ENCODE peak calls at places on chromosomes 5 and 9, in six cellular contexts. Z is A549, X is K562, R is endothelial cell of umbilical vein, V is GM12878, O is HepG2. I is an unnamed sample.

GRCh38 chr9:121838757-121839669 is 187.6 kb downstream of the DAB2IP start:
- DNase-seq in V (no peak), Z (no peak), R (no peak), X (no peak), O (no peak), I (no peak)

GRCh38 chr5:665956-666711 is 27.0 kb downstream of the TPPP start:
- DNase-seq in V (no peak), R (no peak), X (no peak), O (no peak), Z (no peak), I (no peak)

GRCh38 chr5:113764382-113764781 is 250.9 kb downstream of the YTHDC2 start:
- DNase-seq in Z (no peak), V (no peak), X (no peak), O (no peak), R (no peak), I (no peak)

GRCh38 chr9:129313331-129313955 is 135.4 kb upstream of the IER5L start:
- DNase-seq in V (no peak), Z (no peak), R (no peak), X (no peak), O (no peak), I (no peak)

GRCh38 chr5:36703245-36703860 is 96.9 kb downstream of the SLC1A3 start:
- DNase-seq in Z (no peak), X (no peak), V (no peak), O (no peak), R (no peak), I (no peak)

GRCh38 chr5:133404724-133405123 is 207.6 kb downstream of the FSTL4 start:
- DNase-seq in X (peak; percentile 4), Z (peak; percentile 13), V (no peak), R (no peak), O (no peak), I (peak; percentile 64)

GRCh38 chr5:180115326-180116076 is 43.9 kb upstream of the RNF130 start:
- DNase-seq in Z (no peak), R (no peak), V (no peak), O (no peak), X (no peak), I (no peak)

GRCh38 chr5:24855485-24855884 is 210.7 kb upstream of the CDH10 start:
- DNase-seq in X (no peak), V (no peak), R (no peak), Z (no peak), O (no peak), I (peak; percentile 2)

GRCh38 chr9:101366038-101366756 is 18.6 kb downstream of the BAAT start:
- DNase-seq in X (peak; percentile 67), Z (peak; percentile 75), O (peak; percentile 91), V (no peak), R (no peak), I (no peak)

GRCh38 chr9:17532461-17532860 is 46.4 kb upstream of the SH3GL2 start:
- DNase-seq in R (no peak), Z (no peak), X (no peak), O (no peak), V (no peak), I (no peak)
- TF ChIP-seq MYC in R (no peak), Z (no peak), X (no peak), O (no peak), V (no peak), I (no peak)

GRCh38 chr9:89945133-89945532 is 340.3 kb downstream of the GADD45G start:
- DNase-seq in R (no peak), Z (no peak), V (no peak), X (peak; percentile 1), O (no peak), I (no peak)
- TF ChIP-seq CTCF in R (peak; percentile 10), Z (no peak), V (no peak), X (peak; percentile 14), O (peak; percentile 30), I (peak; percentile 13)

GRCh38 chr5:74130141-74130897 is 504.3 kb downstream of the ARHGEF28 start:
- DNase-seq in O (no peak), V (no peak), X (no peak), R (no peak), Z (no peak), I (no peak)

GRCh38 chr5:74124826-74125225 is 498.8 kb downstream of the ARHGEF28 start:
- DNase-seq in Z (no peak), V (no peak), R (no peak), O (no peak), X (no peak), I (no peak)

GRCh38 chr5:74131256-74131655 is 505.3 kb downstream of the ARHGEF28 start:
- DNase-seq in O (no peak), X (no peak), Z (no peak), R (no peak), V (no peak), I (no peak)

GRCh38 chr5:74126294-74126693 is 500.3 kb downstream of the ARHGEF28 start:
- DNase-seq in V (no peak), X (no peak), Z (no peak), O (no peak), R (no peak), I (no peak)

DNA sequence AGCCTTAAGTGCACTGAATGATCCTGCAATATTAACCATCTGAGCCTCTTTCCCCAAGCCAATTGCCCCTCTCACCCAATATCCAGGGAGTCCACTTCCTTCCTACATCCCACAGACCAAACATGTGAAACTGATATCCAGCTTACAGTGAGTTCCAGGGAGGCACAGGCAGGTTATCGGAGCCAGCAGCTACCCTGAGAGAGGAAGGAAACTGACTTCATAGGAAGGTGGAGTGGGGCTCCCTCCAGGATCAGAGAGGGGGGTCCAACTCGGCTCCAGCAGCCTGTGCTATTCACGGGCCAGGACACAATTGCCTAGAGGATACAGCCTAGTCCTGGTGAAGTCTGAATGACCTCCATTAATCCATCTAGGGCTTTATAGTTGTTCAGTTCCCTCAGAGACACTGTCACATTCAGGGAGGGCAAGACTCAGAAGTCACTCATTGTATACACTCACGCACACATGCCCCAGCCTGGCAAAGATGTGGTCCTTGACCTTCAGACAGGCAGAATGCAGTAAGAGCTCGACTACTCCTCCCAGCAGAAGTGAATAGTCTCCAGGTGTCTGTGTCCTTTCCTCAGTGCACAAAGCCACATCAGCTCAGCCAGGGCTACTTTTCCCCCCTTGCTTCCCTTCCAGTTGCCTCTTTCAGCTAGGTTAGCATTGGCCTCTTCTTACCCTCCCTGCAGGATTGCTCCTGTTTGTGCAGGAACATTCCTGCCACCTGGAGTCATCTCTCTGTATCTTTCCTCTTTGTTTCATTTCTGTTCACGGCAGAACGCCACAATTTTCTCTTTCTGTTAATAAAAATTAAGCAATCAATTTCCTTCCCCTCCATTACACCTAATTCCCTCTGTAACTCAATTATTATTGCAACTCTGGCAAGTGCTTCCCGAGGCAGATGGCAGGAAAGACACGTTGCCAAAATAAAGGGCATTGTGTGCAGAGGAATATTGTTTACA is 501.7 kb downstream of the ARHGEF28 start:
- DNase-seq in X (no peak), O (peak; percentile 4), V (no peak), Z (peak; percentile 22), R (peak; percentile 97), I (no peak)
- TF ChIP-seq MAX in X (no peak), O (no peak), V (no peak), Z (no peak), R (no peak), I (no peak)

GRCh38 chr9:112489039-112489546 is 2.5 kb downstream of the KIAA1958 start:
- DNase-seq in V (no peak), X (peak; percentile 29), O (peak; percentile 46), Z (no peak), R (no peak), I (no peak)
- TF ChIP-seq MYC in V (no peak), X (no peak), O (no peak), Z (no peak), R (no peak), I (no peak)

GRCh38 chr5:108278285-108279240 is 103.3 kb downstream of the FBXL17 start:
- DNase-seq in O (no peak), V (no peak), X (no peak), Z (peak; percentile 1), R (no peak), I (no peak)
- TF ChIP-seq CTCF in O (no peak), V (no peak), X (no peak), Z (no peak), R (no peak), I (no peak)

DNA sequence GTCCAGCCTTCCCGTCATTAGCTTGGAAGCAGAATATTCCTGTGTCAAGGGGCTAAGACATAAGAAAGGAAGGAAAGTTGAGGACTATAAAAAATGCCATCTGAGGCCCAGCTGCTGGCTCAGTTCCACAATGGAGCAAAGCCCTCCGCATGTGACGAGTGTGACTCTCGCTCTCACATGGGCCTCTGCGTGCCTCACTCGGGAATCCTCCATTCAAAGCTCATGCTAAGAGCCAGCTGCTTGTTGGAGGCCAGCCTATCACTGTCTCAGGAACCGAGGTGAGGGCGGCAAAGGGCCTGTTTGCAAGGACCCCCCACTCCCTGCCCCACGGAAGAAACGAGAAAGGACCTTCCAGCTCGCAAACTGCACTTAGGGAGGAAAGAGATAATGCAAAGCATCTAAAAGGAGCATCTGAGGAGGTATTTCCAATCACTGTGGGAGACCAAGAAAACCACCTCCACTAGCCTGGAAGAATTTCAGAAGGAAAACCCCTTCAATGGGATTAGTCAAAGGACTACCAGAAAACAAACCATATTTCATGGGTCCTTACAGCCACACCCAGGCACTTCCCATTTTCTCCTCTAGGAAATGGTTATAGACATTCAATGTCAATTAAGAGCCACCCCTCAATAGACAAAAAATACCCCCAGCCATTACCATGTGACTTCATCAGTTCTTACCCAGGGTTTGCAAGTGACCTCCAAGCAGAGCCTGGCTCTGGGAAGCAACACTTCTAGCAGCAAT is 95.3 kb downstream of the PRRT1B start:
- DNase-seq in V (no peak), R (no peak), O (no peak), X (no peak), Z (no peak), I (no peak)
- TF ChIP-seq MAX in V (no peak), R (no peak), O (no peak), X (no peak), Z (no peak), I (no peak)

DNA sequence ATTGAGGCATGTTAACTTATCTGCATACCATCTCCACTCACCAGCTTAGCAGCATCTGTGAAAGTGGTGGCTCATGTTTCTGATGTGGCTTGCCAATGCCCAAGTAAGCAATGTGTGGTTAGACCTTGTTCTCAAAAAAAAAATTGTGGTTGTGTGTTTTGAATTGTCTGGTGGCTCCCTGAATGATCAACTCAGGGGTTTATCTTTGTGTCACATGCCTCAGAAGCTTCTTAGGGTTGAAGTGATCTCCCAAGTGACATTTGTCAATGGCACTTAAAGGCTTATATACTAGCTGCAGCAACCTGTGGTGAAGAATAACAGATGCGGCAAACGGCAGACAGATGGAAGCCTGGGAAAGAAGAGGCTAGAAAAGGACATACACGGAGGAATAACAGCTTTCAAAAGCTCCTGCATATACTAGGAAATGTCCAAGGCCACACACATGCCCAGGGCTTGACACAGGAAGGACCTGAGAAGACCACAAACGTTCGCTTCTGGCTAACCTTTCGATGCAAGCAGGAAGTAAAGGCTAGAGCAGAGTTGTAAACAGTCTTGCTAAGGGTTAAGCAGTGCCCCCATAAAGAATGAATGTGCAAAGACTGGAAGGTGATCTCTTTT is 42.2 kb upstream of the FSD1L start:
- DNase-seq in V (peak; percentile 85), Z (no peak), X (no peak), O (no peak), R (peak; percentile 40), I (peak; percentile 86)
- TF ChIP-seq MYC in V (no peak), Z (no peak), X (no peak), O (no peak), R (no peak), I (peak; percentile 61)

DNA sequence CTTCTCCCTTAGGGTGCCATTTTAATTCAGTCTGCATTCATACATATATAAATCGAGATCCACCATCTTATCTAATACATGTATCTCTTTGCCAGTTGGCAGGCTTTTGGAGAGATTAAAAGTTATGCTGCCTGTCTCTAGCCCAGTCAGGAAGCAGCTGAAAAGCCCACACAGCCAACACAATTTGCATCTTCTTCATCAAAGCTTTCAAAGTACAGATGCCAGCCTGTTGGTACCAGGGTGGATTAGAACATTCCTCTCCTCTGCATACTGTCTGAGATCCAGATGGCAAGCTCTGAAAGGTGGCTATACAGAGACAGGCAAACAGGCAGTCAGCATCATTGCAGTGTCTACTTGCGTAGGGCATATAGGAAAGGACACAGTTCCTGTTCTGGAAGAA is 194.2 kb downstream of the DEPDC1B start:
- DNase-seq in X (no peak), V (no peak), O (no peak), Z (no peak), R (no peak), I (no peak)
- TF ChIP-seq CTCF in X (no peak), V (no peak), O (no peak), Z (no peak), R (no peak), I (no peak)